ENCODE peak calls at places on chromosomes 11 and 22, in seven cellular contexts. One of them, this sample, is unnamed.

GRCh38 chr11:65849366-65849765 is 8.6 kb downstream of the CFL1 start:
- DNase-seq in lower lobe of right lung: no peak
- DNase-seq in transverse colon: peak; percentile 27
- DNase-seq in AG04450: no peak
- DNase-seq in uterus: no peak
- DNase-seq in fibroblast of lung: no peak
- DNase-seq in foreskin fibroblast: no peak
- DNase-seq in this sample: peak; percentile 42

GRCh38 chr11:100151944-100152343 is 535.1 kb upstream of the ARHGAP42 start:
- DNase-seq in lower lobe of right lung: no peak
- DNase-seq in transverse colon: no peak
- DNase-seq in AG04450: no peak
- DNase-seq in uterus: no peak
- DNase-seq in fibroblast of lung: peak; percentile 31
- DNase-seq in foreskin fibroblast: no peak
- DNase-seq in this sample: no peak

GRCh38 chr11:72239849-72240460 is 4.0 kb downstream of the PHOX2A start:
- DNase-seq in lower lobe of right lung: peak; percentile 78
- DNase-seq in transverse colon: peak; percentile 74
- DNase-seq in AG04450: no peak
- DNase-seq in uterus: peak; percentile 55
- DNase-seq in fibroblast of lung: peak; percentile 11
- DNase-seq in foreskin fibroblast: no peak
- DNase-seq in this sample: no peak

GRCh38 chr11:57900315-57900714 is 123.4 kb upstream of the OR9Q1 start:
- DNase-seq in lower lobe of right lung: no peak
- DNase-seq in transverse colon: peak; percentile 56
- DNase-seq in AG04450: no peak
- DNase-seq in uterus: no peak
- DNase-seq in fibroblast of lung: no peak
- DNase-seq in foreskin fibroblast: no peak
- DNase-seq in this sample: no peak

GRCh38 chr11:66881927-66882452 is 25.1 kb downstream of the LRFN4 start:
- DNase-seq in lower lobe of right lung: no peak
- DNase-seq in transverse colon: no peak
- DNase-seq in AG04450: no peak
- DNase-seq in uterus: no peak
- DNase-seq in fibroblast of lung: peak; percentile 11
- DNase-seq in foreskin fibroblast: no peak
- DNase-seq in this sample: peak; percentile 47

GRCh38 chr11:33063326-33063775 is 24.0 kb downstream of the TCP11L1 start:
- DNase-seq in lower lobe of right lung: no peak
- DNase-seq in transverse colon: no peak
- DNase-seq in AG04450: no peak
- DNase-seq in uterus: no peak
- DNase-seq in fibroblast of lung: peak; percentile 52
- DNase-seq in foreskin fibroblast: no peak
- DNase-seq in this sample: no peak

GRCh38 chr11:14611939-14612338 is 31.7 kb upstream of the PDE3B start:
- DNase-seq in lower lobe of right lung: no peak
- DNase-seq in transverse colon: no peak
- DNase-seq in AG04450: no peak
- DNase-seq in uterus: no peak
- DNase-seq in fibroblast of lung: no peak
- DNase-seq in foreskin fibroblast: no peak
- DNase-seq in this sample: no peak

GRCh38 chr11:66047541-66048365 is 1.2 kb downstream of the GAL3ST3 start:
- DNase-seq in lower lobe of right lung: no peak
- DNase-seq in transverse colon: no peak
- DNase-seq in AG04450: no peak
- DNase-seq in uterus: no peak
- DNase-seq in fibroblast of lung: peak; percentile 50
- DNase-seq in foreskin fibroblast: no peak
- DNase-seq in this sample: no peak

GRCh38 chr22:41229215-41229614 is 11.5 kb downstream of the CHADL start:
- DNase-seq in lower lobe of right lung: no peak
- DNase-seq in transverse colon: no peak
- DNase-seq in AG04450: no peak
- DNase-seq in uterus: no peak
- DNase-seq in fibroblast of lung: no peak
- DNase-seq in foreskin fibroblast: no peak
- DNase-seq in this sample: no peak

GRCh38 chr22:41876275-41876674 is 38.6 kb downstream of the SHISA8 start:
- DNase-seq in lower lobe of right lung: no peak
- DNase-seq in transverse colon: no peak
- DNase-seq in AG04450: no peak
- DNase-seq in uterus: no peak
- DNase-seq in fibroblast of lung: no peak
- DNase-seq in foreskin fibroblast: no peak
- DNase-seq in this sample: no peak

GRCh38 chr11:64305691-64306562 is 603 bp downstream of the ESRRA start:
- DNase-seq in lower lobe of right lung: peak; percentile 87
- DNase-seq in transverse colon: peak; percentile 89
- DNase-seq in AG04450: no peak
- DNase-seq in uterus: peak; percentile 66
- DNase-seq in fibroblast of lung: peak; percentile 20
- DNase-seq in foreskin fibroblast: no peak
- DNase-seq in this sample: peak; percentile 76

GRCh38 chr11:133306019-133306418 is 226.3 kb downstream of the OPCML start:
- DNase-seq in lower lobe of right lung: no peak
- DNase-seq in transverse colon: no peak
- DNase-seq in AG04450: no peak
- DNase-seq in uterus: no peak
- DNase-seq in fibroblast of lung: no peak
- DNase-seq in foreskin fibroblast: no peak
- DNase-seq in this sample: no peak

GRCh38 chr22:47474895-47475294 is 712.4 kb downstream of the TBC1D22A start:
- DNase-seq in lower lobe of right lung: no peak
- DNase-seq in transverse colon: no peak
- DNase-seq in AG04450: no peak
- DNase-seq in uterus: no peak
- DNase-seq in fibroblast of lung: no peak
- DNase-seq in foreskin fibroblast: no peak
- DNase-seq in this sample: no peak

GRCh38 chr11:20161923-20162322 is 1.6 kb upstream of the DBX1 start:
- DNase-seq in lower lobe of right lung: no peak
- DNase-seq in transverse colon: no peak
- DNase-seq in AG04450: no peak
- DNase-seq in uterus: no peak
- DNase-seq in fibroblast of lung: no peak
- DNase-seq in foreskin fibroblast: no peak
- DNase-seq in this sample: no peak

GRCh38 chr11:132351050-132351449 is 980.6 kb downstream of the NTM start:
- DNase-seq in lower lobe of right lung: no peak
- DNase-seq in transverse colon: no peak
- DNase-seq in AG04450: no peak
- DNase-seq in uterus: no peak
- DNase-seq in fibroblast of lung: no peak
- DNase-seq in foreskin fibroblast: no peak
- DNase-seq in this sample: no peak

GRCh38 chr22:50473855-50474671 is 772 bp downstream of the SBF1 start:
- DNase-seq in lower lobe of right lung: peak; percentile 62
- DNase-seq in transverse colon: peak; percentile 44
- DNase-seq in AG04450: peak; percentile 20
- DNase-seq in uterus: no peak
- DNase-seq in fibroblast of lung: peak; percentile 60
- DNase-seq in foreskin fibroblast: peak; percentile 40
- DNase-seq in this sample: no peak

DNA sequence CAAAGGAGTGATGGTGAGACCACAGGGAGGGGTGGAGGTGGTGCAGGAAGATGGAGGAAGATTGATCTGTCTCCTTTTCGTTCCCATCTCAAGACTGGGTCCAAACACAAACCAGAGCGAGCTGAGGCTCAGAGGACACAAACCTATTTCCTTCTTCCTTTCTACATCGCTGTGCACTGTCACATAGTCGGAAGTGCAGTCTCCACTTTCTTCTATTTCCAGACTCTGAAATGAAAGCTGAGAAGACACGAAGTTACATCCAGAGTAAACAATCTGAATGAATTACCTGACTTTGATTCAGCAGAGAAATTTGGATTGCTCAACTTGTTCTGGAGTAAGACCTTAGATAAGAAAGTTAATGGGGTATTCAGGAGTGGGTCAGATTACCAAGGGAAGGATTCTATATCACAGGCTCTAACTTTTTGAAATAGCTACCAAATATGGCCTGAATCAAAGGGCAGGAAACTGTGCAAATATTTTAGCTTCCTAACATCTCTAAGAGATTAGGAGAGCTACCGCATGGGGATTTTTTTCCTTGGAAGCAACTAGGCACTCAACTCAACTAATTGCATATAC is 14.4 kb downstream of the OVCH2 start:
- DNase-seq in lower lobe of right lung: no peak
- DNase-seq in transverse colon: no peak
- DNase-seq in AG04450: no peak
- DNase-seq in uterus: no peak
- DNase-seq in fibroblast of lung: peak; percentile 20
- DNase-seq in foreskin fibroblast: no peak
- DNase-seq in this sample: no peak
- H3K4me3 ChIP-seq in lower lobe of right lung: no peak overlapping the region
- H3K4me3 ChIP-seq in transverse colon: no peak overlapping the region
- H3K4me3 ChIP-seq in AG04450: no peak overlapping the region
- H3K4me3 ChIP-seq in uterus: no peak overlapping the region
- H3K4me3 ChIP-seq in fibroblast of lung: no peak overlapping the region
- H3K4me3 ChIP-seq in foreskin fibroblast: no peak overlapping the region
- H3K4me3 ChIP-seq in this sample: no peak overlapping the region

GRCh38 chr22:45210577-45211431 is 29.9 kb downstream of the KIAA0930 start:
- DNase-seq in lower lobe of right lung: no peak
- DNase-seq in transverse colon: no peak
- DNase-seq in AG04450: no peak
- DNase-seq in uterus: no peak
- DNase-seq in fibroblast of lung: no peak
- DNase-seq in foreskin fibroblast: peak; percentile 71
- DNase-seq in this sample: peak; percentile 57

GRCh38 chr22:45212306-45212709 is 28.4 kb downstream of the KIAA0930 start:
- DNase-seq in lower lobe of right lung: peak; percentile 65
- DNase-seq in transverse colon: peak; percentile 64
- DNase-seq in AG04450: peak; percentile 70
- DNase-seq in uterus: peak; percentile 77
- DNase-seq in fibroblast of lung: peak; percentile 95
- DNase-seq in foreskin fibroblast: peak; percentile 86
- DNase-seq in this sample: peak; percentile 86

GRCh38 chr22:45211848-45212247 is 28.8 kb downstream of the KIAA0930 start:
- DNase-seq in lower lobe of right lung: no peak
- DNase-seq in transverse colon: no peak
- DNase-seq in AG04450: no peak
- DNase-seq in uterus: no peak
- DNase-seq in fibroblast of lung: no peak
- DNase-seq in foreskin fibroblast: no peak
- DNase-seq in this sample: peak; percentile 29

GRCh38 chr22:45210174-45210573 is 30.5 kb downstream of the KIAA0930 start:
- DNase-seq in lower lobe of right lung: no peak
- DNase-seq in transverse colon: no peak
- DNase-seq in AG04450: no peak
- DNase-seq in uterus: no peak
- DNase-seq in fibroblast of lung: no peak
- DNase-seq in foreskin fibroblast: no peak
- DNase-seq in this sample: peak; percentile 30

GRCh38 chr22:45211435-45211834 is 29.3 kb downstream of the KIAA0930 start:
- DNase-seq in lower lobe of right lung: no peak
- DNase-seq in transverse colon: no peak
- DNase-seq in AG04450: no peak
- DNase-seq in uterus: no peak
- DNase-seq in fibroblast of lung: no peak
- DNase-seq in foreskin fibroblast: peak; percentile 51
- DNase-seq in this sample: no peak
- H3K4me3 ChIP-seq in lower lobe of right lung: peak overlapping the region; percentile 39
- H3K4me3 ChIP-seq in transverse colon: no peak overlapping the region
- H3K4me3 ChIP-seq in AG04450: peak overlapping the region; percentile 54
- H3K4me3 ChIP-seq in uterus: peak overlapping the region; percentile 32
- H3K4me3 ChIP-seq in fibroblast of lung: peak overlapping the region; percentile 2
- H3K4me3 ChIP-seq in foreskin fibroblast: peak overlapping the region; percentile 52
- H3K4me3 ChIP-seq in this sample: no peak overlapping the region

DNA sequence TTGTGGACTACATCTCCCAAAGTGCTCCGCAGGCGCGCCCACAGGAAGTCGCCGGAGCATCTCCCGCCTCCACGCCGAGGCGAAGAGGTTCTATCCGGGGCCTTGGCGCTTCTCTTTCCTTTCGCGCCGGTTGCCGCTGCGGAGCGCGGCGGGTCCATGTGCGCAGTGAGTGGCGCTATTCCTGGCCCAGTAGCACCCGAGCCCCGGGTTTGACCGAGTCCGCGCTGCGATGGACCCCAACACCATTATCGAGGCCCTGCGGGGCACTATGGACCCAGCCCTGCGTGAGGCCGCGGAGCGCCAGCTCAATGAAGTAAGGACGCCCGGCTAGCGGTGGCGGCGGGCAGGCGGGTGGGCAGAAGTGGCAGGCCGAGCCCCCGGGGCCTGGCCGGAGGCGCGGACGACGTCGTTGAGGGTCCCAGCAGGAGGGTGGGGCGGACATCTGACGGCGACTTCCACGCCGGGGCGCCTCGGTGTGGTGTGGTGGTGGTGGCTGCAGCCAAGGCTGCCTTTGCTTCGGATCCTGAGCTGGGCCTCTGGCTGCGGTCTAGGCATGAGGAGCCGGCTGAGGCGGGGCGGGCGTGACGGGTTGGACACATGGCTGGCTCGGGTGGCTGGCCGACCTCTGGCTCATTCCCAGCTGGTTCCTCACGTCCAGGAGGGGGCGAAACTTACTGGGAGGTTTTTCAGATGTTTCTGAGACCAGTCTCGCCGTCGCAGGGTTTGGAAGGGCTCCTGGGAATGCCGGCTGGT is at the start of gene IPO7:
- DNase-seq in lower lobe of right lung: peak; percentile 94
- DNase-seq in transverse colon: peak; percentile 92
- DNase-seq in AG04450: peak; percentile 68
- DNase-seq in uterus: peak; percentile 86
- DNase-seq in fibroblast of lung: peak; percentile 92
- DNase-seq in foreskin fibroblast: peak; percentile 92
- DNase-seq in this sample: peak; percentile 91
- H3K4me3 ChIP-seq in lower lobe of right lung: peak within 1 kb of the TSS; percentile 70
- H3K4me3 ChIP-seq in transverse colon: peak within 1 kb of the TSS; percentile 93
- H3K4me3 ChIP-seq in AG04450: peak within 1 kb of the TSS; percentile 93
- H3K4me3 ChIP-seq in uterus: peak within 1 kb of the TSS; percentile 81
- H3K4me3 ChIP-seq in fibroblast of lung: peak within 1 kb of the TSS; percentile 94
- H3K4me3 ChIP-seq in foreskin fibroblast: peak within 1 kb of the TSS; percentile 99
- H3K4me3 ChIP-seq in this sample: peak within 1 kb of the TSS; percentile 81

GRCh38 chr22:43848366-43849171 is 13.7 kb downstream of the SULT4A1 start:
- DNase-seq in lower lobe of right lung: no peak
- DNase-seq in transverse colon: no peak
- DNase-seq in AG04450: no peak
- DNase-seq in uterus: no peak
- DNase-seq in fibroblast of lung: peak; percentile 30
- DNase-seq in foreskin fibroblast: peak; percentile 19
- DNase-seq in this sample: no peak

GRCh38 chr22:43851979-43852307 is 10.4 kb downstream of the SULT4A1 start:
- DNase-seq in lower lobe of right lung: no peak
- DNase-seq in transverse colon: no peak
- DNase-seq in AG04450: no peak
- DNase-seq in uterus: no peak
- DNase-seq in fibroblast of lung: no peak
- DNase-seq in foreskin fibroblast: no peak
- DNase-seq in this sample: no peak

GRCh38 chr22:43851058-43851978 is 11.0 kb downstream of the SULT4A1 start:
- DNase-seq in lower lobe of right lung: no peak
- DNase-seq in transverse colon: no peak
- DNase-seq in AG04450: no peak
- DNase-seq in uterus: no peak
- DNase-seq in fibroblast of lung: no peak
- DNase-seq in foreskin fibroblast: no peak
- DNase-seq in this sample: no peak

GRCh38 chr22:43849731-43850130 is 12.6 kb downstream of the SULT4A1 start:
- DNase-seq in lower lobe of right lung: no peak
- DNase-seq in transverse colon: no peak
- DNase-seq in AG04450: no peak
- DNase-seq in uterus: no peak
- DNase-seq in fibroblast of lung: no peak
- DNase-seq in foreskin fibroblast: no peak
- DNase-seq in this sample: no peak

GRCh38 chr22:43850529-43850928 is 11.8 kb downstream of the SULT4A1 start:
- DNase-seq in lower lobe of right lung: no peak
- DNase-seq in transverse colon: no peak
- DNase-seq in AG04450: no peak
- DNase-seq in uterus: no peak
- DNase-seq in fibroblast of lung: no peak
- DNase-seq in foreskin fibroblast: no peak
- DNase-seq in this sample: no peak
- H3K4me3 ChIP-seq in lower lobe of right lung: no peak overlapping the region
- H3K4me3 ChIP-seq in transverse colon: no peak overlapping the region
- H3K4me3 ChIP-seq in AG04450: no peak overlapping the region
- H3K4me3 ChIP-seq in uterus: no peak overlapping the region
- H3K4me3 ChIP-seq in fibroblast of lung: no peak overlapping the region
- H3K4me3 ChIP-seq in foreskin fibroblast: no peak overlapping the region
- H3K4me3 ChIP-seq in this sample: no peak overlapping the region

This sample was measured in RWPE2.